ENCODE peak calls at places on chromosome 2, in seven cellular contexts. G, V, A, R, S, J and L are unnamed samples.

GRCh38 chr2:177604291-177605065 is 211.9 kb downstream of the AGPS start:
- DNase-seq in G (peak), V (peak), A (no peak), R (peak), S (no peak), J (peak), L (peak)

GRCh38 chr2:29108225-29108624 is 7.0 kb upstream of the CLIP4 start:
- DNase-seq in G (no peak), V (peak), A (no peak), R (peak), S (no peak), J (peak), L (no peak)

GRCh38 chr2:230520061-230520874 is 104.3 kb downstream of the SP100 start:
- DNase-seq in G (no peak), V (no peak), A (no peak), R (no peak), S (no peak), J (no peak), L (no peak)

GRCh38 chr2:45588158-45588829 is 22.8 kb downstream of the SRBD1 start:
- DNase-seq in G (no peak), V (no peak), A (no peak), R (no peak), S (no peak), J (no peak), L (no peak)

GRCh38 chr2:203894262-203894661 is 26.7 kb downstream of the CTLA4 start:
- DNase-seq in G (no peak), V (peak), A (no peak), R (no peak), S (no peak), J (no peak), L (no peak)

GRCh38 chr2:24984912-24985311 is 13.2 kb upstream of the DNAJC27 start:
- DNase-seq in G (peak), V (peak), A (peak), R (no peak), S (no peak), J (no peak), L (peak)

GRCh38 chr2:99868260-99868659 is 274.1 kb downstream of the AFF3 start:
- DNase-seq in G (no peak), V (no peak), A (no peak), R (peak), S (no peak), J (no peak), L (no peak)

GRCh38 chr2:225270053-225270452 is 129.5 kb upstream of the NYAP2 start:
- DNase-seq in G (peak), V (no peak), A (no peak), R (no peak), S (no peak), J (no peak), L (no peak)

GRCh38 chr2:12428324-12428723 is 288.4 kb upstream of the TRIB2 start:
- DNase-seq in G (no peak), V (no peak), A (no peak), R (no peak), S (no peak), J (no peak), L (no peak)

GRCh38 chr2:213766465-213766891 is 482.2 kb downstream of the SPAG16 start:
- DNase-seq in G (no peak), V (peak), A (no peak), R (peak), S (no peak), J (no peak), L (no peak)

GRCh38 chr2:191115801-191116200 is 35.0 kb downstream of the STAT4 start:
- DNase-seq in G (no peak), V (no peak), A (no peak), R (peak), S (no peak), J (no peak), L (no peak)

GRCh38 chr2:190050001-190050400 is 12.5 kb downstream of the MSTN start:
- DNase-seq in G (peak), V (no peak), A (no peak), R (peak), S (no peak), J (no peak), L (no peak)

GRCh38 chr2:230335461-230335863 is 8.5 kb downstream of the SP140L start:
- DNase-seq in G (no peak), V (no peak), A (no peak), R (no peak), S (no peak), J (no peak), L (no peak)

GRCh38 chr2:133240505-133241230 is 327.6 kb downstream of the NCKAP5 start:
- DNase-seq in G (no peak), V (peak), A (no peak), R (peak), S (no peak), J (no peak), L (peak)

GRCh38 chr2:3316456-3317276 is 61.0 kb downstream of the EIPR1 start:
- DNase-seq in G (no peak), V (no peak), A (no peak), R (no peak), S (no peak), J (no peak), L (no peak)

GRCh38 chr2:185208261-185208660 is 530.3 kb upstream of the FSIP2 start:
- DNase-seq in G (peak), V (no peak), A (no peak), R (peak), S (no peak), J (no peak), L (no peak)

GRCh38 chr2:38148501-38148900 is 72.5 kb upstream of the CYP1B1 start:
- DNase-seq in G (no peak), V (peak), A (no peak), R (peak), S (no peak), J (no peak), L (no peak)

GRCh38 chr2:21251216-21251971 is 127.6 kb downstream of the TDRD15 start:
- DNase-seq in G (peak), V (no peak), A (no peak), R (no peak), S (no peak), J (no peak), L (no peak)

GRCh38 chr2:238376884-238377391 is 49.8 kb upstream of the ASB1 start:
- DNase-seq in G (no peak), V (no peak), A (no peak), R (peak), S (no peak), J (no peak), L (no peak)

GRCh38 chr2:240820014-240820606 is at the start of gene KIF1A:
- DNase-seq in G (peak), V (no peak), A (peak), R (no peak), S (peak), J (no peak), L (peak)

GRCh38 chr2:101704046-101704466 is 6.5 kb downstream of the MAP4K4 start:
- DNase-seq in G (no peak), V (peak), A (peak), R (peak), S (peak), J (no peak), L (no peak)

GRCh38 chr2:172735646-172736418 is at the start of gene RAPGEF4:
- DNase-seq in G (peak), V (no peak), A (no peak), R (no peak), S (no peak), J (no peak), L (peak)

GRCh38 chr2:205270689-205271088 is 411.6 kb upstream of the NRP2 start:
- DNase-seq in G (peak), V (no peak), A (no peak), R (no peak), S (no peak), J (no peak), L (no peak)

GRCh38 chr2:39127973-39128372 is 7.1 kb upstream of the SOS1 start:
- DNase-seq in G (no peak), V (peak), A (no peak), R (no peak), S (no peak), J (no peak), L (no peak)

GRCh38 chr2:9378433-9379371 is 44.6 kb downstream of the ITGB1BP1 start:
- DNase-seq in G (no peak), V (peak), A (peak), R (peak), S (peak), J (peak), L (peak)

GRCh38 chr2:233063976-233064411 is 3.9 kb downstream of the INPP5D start:
- DNase-seq in G (no peak), V (no peak), A (no peak), R (no peak), S (no peak), J (no peak), L (no peak)

GRCh38 chr2:35408320-35408719 is 947.3 kb upstream of the CRIM1 start:
- DNase-seq in G (no peak), V (no peak), A (no peak), R (no peak), S (no peak), J (no peak), L (no peak)

GRCh38 chr2:225337183-225337582 is 62.3 kb upstream of the NYAP2 start:
- DNase-seq in G (no peak), V (peak), A (no peak), R (peak), S (no peak), J (peak), L (no peak)

GRCh38 chr2:181715033-181715630 is 34.8 kb upstream of the NEUROD1 start:
- DNase-seq in G (peak), V (peak), A (peak), R (peak), S (peak), J (peak), L (peak)

GRCh38 chr2:168930242-168930641 is 29.2 kb downstream of the G6PC2 start:
- DNase-seq in G (no peak), V (no peak), A (no peak), R (no peak), S (no peak), J (no peak), L (no peak)

GRCh38 chr2:47504174-47504810 is 101.3 kb downstream of the MSH2 start:
- DNase-seq in G (no peak), V (no peak), A (no peak), R (no peak), S (no peak), J (no peak), L (no peak)

GRCh38 chr2:2161871-2162653 is 169.0 kb downstream of the MYT1L start:
- DNase-seq in G (no peak), V (no peak), A (no peak), R (no peak), S (no peak), J (no peak), L (peak)

GRCh38 chr2:145930318-145930717 is 1410.4 kb upstream of the ZEB2 start:
- DNase-seq in G (peak), V (no peak), A (no peak), R (no peak), S (no peak), J (no peak), L (no peak)

GRCh38 chr2:235903803-235904637 is 264.2 kb downstream of the GBX2 start:
- DNase-seq in G (no peak), V (no peak), A (no peak), R (no peak), S (no peak), J (no peak), L (no peak)